ENCODE peak calls at places on chromosomes 16 and 17, in ten cellular contexts. One of them, this sample, is unnamed.

GRCh38 chr17:8857919-8858318 is 9.6 kb downstream of the PIK3R6 start:
- DNase-seq in breast epithelium: peak; percentile 54
- DNase-seq in cardiac muscle cell: peak; percentile 76
- DNase-seq in neural progenitor cell: no peak
- DNase-seq in PC-3: no peak
- DNase-seq in OCI-LY7: peak; percentile 84
- DNase-seq in uterus: no peak
- DNase-seq in right lobe of liver: no peak
- DNase-seq in mucosa of descending colon: no peak
- DNase-seq in heart right ventricle: no peak
- DNase-seq in this sample: no peak

GRCh38 chr17:77422104-77422782 is 281.5 kb downstream of the SEC14L1 start:
- DNase-seq in right lobe of liver: no peak
- DNase-seq in neural progenitor cell: no peak
- DNase-seq in uterus: no peak
- DNase-seq in cardiac muscle cell: no peak
- DNase-seq in breast epithelium: peak; percentile 70
- DNase-seq in mucosa of descending colon: no peak
- DNase-seq in PC-3: peak; percentile 89
- DNase-seq in OCI-LY7: no peak
- DNase-seq in heart right ventricle: no peak
- DNase-seq in this sample: peak; percentile 32

GRCh38 chr17:21194688-21195087 is 19.3 kb downstream of the TMEM11 start:
- DNase-seq in OCI-LY7: no peak
- DNase-seq in neural progenitor cell: no peak
- DNase-seq in cardiac muscle cell: peak; percentile 57
- DNase-seq in right lobe of liver: no peak
- DNase-seq in mucosa of descending colon: no peak
- DNase-seq in PC-3: no peak
- DNase-seq in heart right ventricle: peak; percentile 52
- DNase-seq in breast epithelium: no peak
- DNase-seq in uterus: peak; percentile 65
- DNase-seq in this sample: no peak

GRCh38 chr17:1574697-1575471 is 12.3 kb upstream of the PITPNA start:
- DNase-seq in neural progenitor cell: no peak
- DNase-seq in OCI-LY7: no peak
- DNase-seq in cardiac muscle cell: no peak
- DNase-seq in right lobe of liver: peak; percentile 45
- DNase-seq in PC-3: no peak
- DNase-seq in heart right ventricle: no peak
- DNase-seq in mucosa of descending colon: no peak
- DNase-seq in breast epithelium: no peak
- DNase-seq in uterus: no peak
- DNase-seq in this sample: no peak

GRCh38 chr17:17751489-17751995 is 70.3 kb downstream of the RAI1 start:
- DNase-seq in mucosa of descending colon: no peak
- DNase-seq in OCI-LY7: peak; percentile 54
- DNase-seq in PC-3: no peak
- DNase-seq in neural progenitor cell: no peak
- DNase-seq in breast epithelium: no peak
- DNase-seq in right lobe of liver: no peak
- DNase-seq in uterus: no peak
- DNase-seq in heart right ventricle: no peak
- DNase-seq in cardiac muscle cell: no peak
- DNase-seq in this sample: no peak

GRCh38 chr17:7858487-7858832 is 657 bp downstream of the CYB5D1 start:
- DNase-seq in OCI-LY7: peak; percentile 83
- DNase-seq in heart right ventricle: peak; percentile 31
- DNase-seq in PC-3: peak; percentile 40
- DNase-seq in uterus: peak; percentile 43
- DNase-seq in mucosa of descending colon: peak; percentile 63
- DNase-seq in cardiac muscle cell: peak; percentile 64
- DNase-seq in neural progenitor cell: peak; percentile 88
- DNase-seq in breast epithelium: peak; percentile 37
- DNase-seq in right lobe of liver: peak; percentile 55
- DNase-seq in this sample: peak; percentile 52

GRCh38 chr16:6602401-6602800 is 730.2 kb upstream of the RBFOX1 start:
- DNase-seq in breast epithelium: no peak
- DNase-seq in cardiac muscle cell: no peak
- DNase-seq in uterus: no peak
- DNase-seq in mucosa of descending colon: no peak
- DNase-seq in PC-3: no peak
- DNase-seq in neural progenitor cell: no peak
- DNase-seq in heart right ventricle: no peak
- DNase-seq in OCI-LY7: no peak
- DNase-seq in right lobe of liver: no peak
- DNase-seq in this sample: no peak

GRCh38 chr16:87664792-87665191 is 62.5 kb downstream of the JPH3 start:
- DNase-seq in right lobe of liver: no peak
- DNase-seq in neural progenitor cell: no peak
- DNase-seq in cardiac muscle cell: no peak
- DNase-seq in mucosa of descending colon: no peak
- DNase-seq in PC-3: no peak
- DNase-seq in breast epithelium: no peak
- DNase-seq in uterus: no peak
- DNase-seq in OCI-LY7: no peak
- DNase-seq in heart right ventricle: no peak
- DNase-seq in this sample: no peak

GRCh38 chr17:80555266-80555665 is 10.6 kb downstream of the RPTOR start:
- DNase-seq in OCI-LY7: no peak
- DNase-seq in breast epithelium: no peak
- DNase-seq in heart right ventricle: no peak
- DNase-seq in uterus: no peak
- DNase-seq in PC-3: no peak
- DNase-seq in cardiac muscle cell: no peak
- DNase-seq in neural progenitor cell: no peak
- DNase-seq in mucosa of descending colon: no peak
- DNase-seq in right lobe of liver: no peak
- DNase-seq in this sample: no peak

GRCh38 chr17:72632026-72632684 is 460.3 kb downstream of the SLC39A11 start:
- DNase-seq in neural progenitor cell: no peak
- DNase-seq in heart right ventricle: no peak
- DNase-seq in mucosa of descending colon: peak; percentile 95
- DNase-seq in cardiac muscle cell: no peak
- DNase-seq in PC-3: peak; percentile 85
- DNase-seq in breast epithelium: no peak
- DNase-seq in right lobe of liver: no peak
- DNase-seq in OCI-LY7: no peak
- DNase-seq in uterus: no peak
- DNase-seq in this sample: peak; percentile 86

GRCh38 chr16:16099320-16099719 is 124.0 kb downstream of the ABCC6 start:
- DNase-seq in heart right ventricle: no peak
- DNase-seq in cardiac muscle cell: no peak
- DNase-seq in breast epithelium: no peak
- DNase-seq in OCI-LY7: no peak
- DNase-seq in mucosa of descending colon: no peak
- DNase-seq in PC-3: peak; percentile 13
- DNase-seq in neural progenitor cell: no peak
- DNase-seq in uterus: no peak
- DNase-seq in right lobe of liver: no peak
- DNase-seq in this sample: no peak

GRCh38 chr16:16100631-16101030 is 122.7 kb downstream of the ABCC6 start:
- DNase-seq in breast epithelium: no peak
- DNase-seq in neural progenitor cell: no peak
- DNase-seq in right lobe of liver: no peak
- DNase-seq in mucosa of descending colon: no peak
- DNase-seq in cardiac muscle cell: no peak
- DNase-seq in heart right ventricle: no peak
- DNase-seq in OCI-LY7: peak; percentile 84
- DNase-seq in PC-3: no peak
- DNase-seq in uterus: no peak
- DNase-seq in this sample: no peak

GRCh38 chr16:16105646-16106045 is 117.6 kb downstream of the ABCC6 start:
- DNase-seq in neural progenitor cell: no peak
- DNase-seq in cardiac muscle cell: no peak
- DNase-seq in uterus: no peak
- DNase-seq in heart right ventricle: no peak
- DNase-seq in breast epithelium: no peak
- DNase-seq in mucosa of descending colon: no peak
- DNase-seq in right lobe of liver: no peak
- DNase-seq in PC-3: no peak
- DNase-seq in OCI-LY7: peak; percentile 90
- DNase-seq in this sample: no peak

GRCh38 chr16:16102738-16103137 is 120.6 kb downstream of the ABCC6 start:
- DNase-seq in mucosa of descending colon: no peak
- DNase-seq in heart right ventricle: no peak
- DNase-seq in right lobe of liver: no peak
- DNase-seq in breast epithelium: no peak
- DNase-seq in OCI-LY7: no peak
- DNase-seq in uterus: no peak
- DNase-seq in PC-3: no peak
- DNase-seq in neural progenitor cell: no peak
- DNase-seq in cardiac muscle cell: no peak
- DNase-seq in this sample: no peak

DNA sequence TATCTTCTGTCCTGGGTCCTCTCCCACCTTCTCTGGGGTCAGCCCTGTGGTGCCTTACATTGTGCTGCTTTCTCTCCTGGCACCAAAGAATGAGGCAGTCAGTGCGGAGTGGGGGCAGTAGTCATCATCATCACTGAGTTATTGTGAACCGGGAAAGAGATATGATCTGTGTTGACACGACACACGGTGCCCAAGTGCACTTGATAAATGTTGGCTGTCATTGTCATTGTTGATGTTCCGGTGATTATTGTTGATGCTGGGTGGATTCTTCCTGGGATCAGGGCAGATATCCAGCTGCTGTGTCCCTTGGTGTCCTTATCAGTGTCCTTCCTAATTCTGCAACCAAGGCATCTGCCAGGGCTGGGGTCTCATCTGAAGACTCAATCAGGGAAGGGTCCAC is 121.7 kb downstream of the ABCC6 start:
- DNase-seq in cardiac muscle cell: no peak
- DNase-seq in neural progenitor cell: no peak
- DNase-seq in PC-3: no peak
- DNase-seq in breast epithelium: no peak
- DNase-seq in heart right ventricle: no peak
- DNase-seq in uterus: no peak
- DNase-seq in OCI-LY7: no peak
- DNase-seq in mucosa of descending colon: no peak
- DNase-seq in right lobe of liver: no peak
- DNase-seq in this sample: no peak
- H3K4me1 ChIP-seq in cardiac muscle cell: no peaks in the 10 kb centered on the region
- H3K4me1 ChIP-seq in neural progenitor cell: no peaks in the 10 kb centered on the region
- H3K4me1 ChIP-seq in PC-3: no peaks in the 10 kb centered on the region
- H3K4me1 ChIP-seq in breast epithelium: no peaks in the 10 kb centered on the region
- H3K4me1 ChIP-seq in heart right ventricle: peaks cover 8% of the 10 kb centered on the region
- H3K4me1 ChIP-seq in uterus: peaks cover 5% of the 10 kb centered on the region
- H3K4me1 ChIP-seq in OCI-LY7: peaks cover 100% of the 10 kb centered on the region
- H3K4me1 ChIP-seq in mucosa of descending colon: no peaks in the 10 kb centered on the region
- H3K4me1 ChIP-seq in right lobe of liver: no peaks in the 10 kb centered on the region
- H3K4me1 ChIP-seq in this sample: no peaks in the 10 kb centered on the region

GRCh38 chr17:50270430-50271172 is 3.7 kb upstream of the TMEM92 start:
- DNase-seq in heart right ventricle: peak; percentile 37
- DNase-seq in cardiac muscle cell: peak; percentile 88
- DNase-seq in neural progenitor cell: peak; percentile 50
- DNase-seq in breast epithelium: no peak
- DNase-seq in right lobe of liver: no peak
- DNase-seq in OCI-LY7: no peak
- DNase-seq in PC-3: no peak
- DNase-seq in mucosa of descending colon: no peak
- DNase-seq in uterus: peak; percentile 71
- DNase-seq in this sample: no peak
- TF ChIP-seq CTCF in heart right ventricle: no peak
- TF ChIP-seq CTCF in cardiac muscle cell: no peak
- TF ChIP-seq CTCF in neural progenitor cell: no peak
- TF ChIP-seq CTCF in breast epithelium: no peak
- TF ChIP-seq CTCF in right lobe of liver: no peak
- TF ChIP-seq CTCF in OCI-LY7: peak; percentile 58
- TF ChIP-seq CTCF in PC-3: no peak
- TF ChIP-seq CTCF in mucosa of descending colon: no peak
- TF ChIP-seq CTCF in uterus: no peak
- TF ChIP-seq CTCF in this sample: no peak

GRCh38 chr17:55320594-55321506 is 56.1 kb downstream of the HLF start:
- DNase-seq in right lobe of liver: no peak
- DNase-seq in OCI-LY7: no peak
- DNase-seq in heart right ventricle: no peak
- DNase-seq in PC-3: no peak
- DNase-seq in mucosa of descending colon: no peak
- DNase-seq in breast epithelium: peak; percentile 96
- DNase-seq in neural progenitor cell: no peak
- DNase-seq in uterus: no peak
- DNase-seq in cardiac muscle cell: no peak
- DNase-seq in this sample: no peak
- H3K4me3 ChIP-seq in right lobe of liver: no peak overlapping the region
- H3K4me3 ChIP-seq in OCI-LY7: no peak overlapping the region
- H3K4me3 ChIP-seq in heart right ventricle: no peak overlapping the region
- H3K4me3 ChIP-seq in PC-3: peak overlapping the region; percentile 29
- H3K4me3 ChIP-seq in mucosa of descending colon: no peak overlapping the region
- H3K4me3 ChIP-seq in breast epithelium: no peak overlapping the region
- H3K4me3 ChIP-seq in neural progenitor cell: no peak overlapping the region
- H3K4me3 ChIP-seq in uterus: no peak overlapping the region
- H3K4me3 ChIP-seq in cardiac muscle cell: no peak overlapping the region
- H3K4me3 ChIP-seq in this sample: no peak overlapping the region

GRCh38 chr17:540632-541031 is 174.0 kb downstream of the VPS53 start:
- DNase-seq in cardiac muscle cell: no peak
- DNase-seq in uterus: no peak
- DNase-seq in breast epithelium: no peak
- DNase-seq in mucosa of descending colon: no peak
- DNase-seq in neural progenitor cell: no peak
- DNase-seq in heart right ventricle: no peak
- DNase-seq in right lobe of liver: no peak
- DNase-seq in OCI-LY7: no peak
- DNase-seq in PC-3: no peak
- DNase-seq in this sample: no peak

GRCh38 chr17:539048-539447 is 175.6 kb downstream of the VPS53 start:
- DNase-seq in cardiac muscle cell: no peak
- DNase-seq in PC-3: no peak
- DNase-seq in OCI-LY7: no peak
- DNase-seq in neural progenitor cell: no peak
- DNase-seq in right lobe of liver: no peak
- DNase-seq in heart right ventricle: no peak
- DNase-seq in mucosa of descending colon: no peak
- DNase-seq in uterus: no peak
- DNase-seq in breast epithelium: no peak
- DNase-seq in this sample: no peak

GRCh38 chr17:538096-538973 is 176.3 kb downstream of the VPS53 start:
- DNase-seq in breast epithelium: no peak
- DNase-seq in uterus: no peak
- DNase-seq in right lobe of liver: no peak
- DNase-seq in heart right ventricle: no peak
- DNase-seq in OCI-LY7: no peak
- DNase-seq in neural progenitor cell: peak; percentile 52
- DNase-seq in PC-3: no peak
- DNase-seq in cardiac muscle cell: peak; percentile 67
- DNase-seq in mucosa of descending colon: no peak
- DNase-seq in this sample: no peak

GRCh38 chr17:537133-537532 is 177.5 kb downstream of the VPS53 start:
- DNase-seq in OCI-LY7: no peak
- DNase-seq in PC-3: no peak
- DNase-seq in neural progenitor cell: peak; percentile 5
- DNase-seq in uterus: no peak
- DNase-seq in mucosa of descending colon: no peak
- DNase-seq in right lobe of liver: no peak
- DNase-seq in cardiac muscle cell: no peak
- DNase-seq in breast epithelium: no peak
- DNase-seq in heart right ventricle: no peak
- DNase-seq in this sample: no peak

DNA sequence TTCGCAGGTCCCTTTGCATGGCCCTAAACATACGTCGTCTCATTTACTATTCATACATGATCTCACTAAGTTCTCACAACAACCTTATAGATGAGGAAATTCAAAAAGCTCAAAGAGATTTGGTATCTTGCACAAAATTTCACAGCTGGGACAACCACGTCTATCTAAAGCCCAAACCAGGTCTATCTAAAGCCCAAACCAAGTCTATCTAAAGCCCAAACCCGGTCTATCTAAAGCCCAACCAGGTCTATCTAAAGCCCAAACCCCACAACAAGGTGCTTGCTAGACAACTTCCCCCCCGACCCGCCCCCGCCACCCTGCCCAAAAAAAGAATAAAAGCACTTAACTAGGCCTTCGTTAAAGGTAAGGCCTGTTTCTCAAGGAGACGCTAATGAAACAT is 174.9 kb downstream of the VPS53 start:
- DNase-seq in uterus: no peak
- DNase-seq in neural progenitor cell: no peak
- DNase-seq in mucosa of descending colon: no peak
- DNase-seq in heart right ventricle: no peak
- DNase-seq in cardiac muscle cell: no peak
- DNase-seq in PC-3: no peak
- DNase-seq in right lobe of liver: no peak
- DNase-seq in OCI-LY7: no peak
- DNase-seq in breast epithelium: no peak
- DNase-seq in this sample: no peak
- H3K4me1 ChIP-seq in uterus: no peaks in the 10 kb centered on the region
- H3K4me1 ChIP-seq in neural progenitor cell: no peaks in the 10 kb centered on the region
- H3K4me1 ChIP-seq in mucosa of descending colon: no peaks in the 10 kb centered on the region
- H3K4me1 ChIP-seq in heart right ventricle: peaks cover 18% of the 10 kb centered on the region
- H3K4me1 ChIP-seq in cardiac muscle cell: no peaks in the 10 kb centered on the region
- H3K4me1 ChIP-seq in PC-3: no peaks in the 10 kb centered on the region
- H3K4me1 ChIP-seq in right lobe of liver: no peaks in the 10 kb centered on the region
- H3K4me1 ChIP-seq in OCI-LY7: no peaks in the 10 kb centered on the region
- H3K4me1 ChIP-seq in breast epithelium: no peaks in the 10 kb centered on the region
- H3K4me1 ChIP-seq in this sample: no peaks in the 10 kb centered on the region